ENCODE peak calls at places on chromosomes 13 and 19, in eight cellular contexts. A is CD4-positive, alpha-beta memory T cell; E is SW 1271; P is caudate nucleus; B is stimulated activated CD4-positive, alpha-beta T cell treated with anti-CD3 and anti-CD28 coated beads, TNF-alpha, amount 100 ng/mL, for 1 hour; S is activated naive CD4-positive, alpha-beta T cell treated with anti-CD3 and anti-CD28 coated beads, Interleukin-2, amount 50 U/mL, for 16 hours; T is astrocyte of the hippocampus; Q is GM12891. M is an unnamed sample.
A peak's percentile ranks its signal among the peaks of the same experiment; 100 is the strongest.

GRCh38 chr19:6047741-6048231 is 62.5 kb downstream of the RFX2 start:
- DNase-seq in A (no peak), E (no peak), P (no peak), B (no peak), S (no peak), T (peak; percentile 73), Q (no peak), M (peak; percentile 71)

GRCh38 chr19:39913682-39914333 is 20.6 kb downstream of the FCGBP start:
- DNase-seq in A (no peak), E (no peak), P (no peak), B (no peak), S (no peak), T (no peak), Q (no peak), M (peak; percentile 3)

GRCh38 chr13:21987793-21988192 is 316.9 kb downstream of the FGF9 start:
- DNase-seq in A (no peak), E (no peak), P (no peak), B (no peak), S (no peak), T (no peak), Q (no peak), M (no peak)

GRCh38 chr13:36323408-36323807 is 22.8 kb downstream of the SPART start:
- DNase-seq in A (no peak), E (no peak), P (no peak), B (no peak), S (no peak), T (no peak), Q (no peak), M (no peak)

GRCh38 chr19:48182434-48182833 is 12.0 kb downstream of the ZSWIM9 start:
- DNase-seq in A (peak; percentile 37), E (no peak), P (no peak), B (no peak), S (no peak), T (no peak), Q (no peak), M (no peak)

GRCh38 chr19:2426661-2427322 is 594 bp downstream of the TIMM13 start:
- DNase-seq in A (no peak), E (no peak), P (no peak), B (peak; percentile 40), S (peak; percentile 56), T (peak; percentile 57), Q (peak; percentile 80), M (peak; percentile 65)

GRCh38 chr19:16659464-16659831 is 496 bp downstream of the SMIM7 start:
- DNase-seq in A (peak; percentile 43), E (no peak), P (no peak), B (peak; percentile 2), S (no peak), T (no peak), Q (no peak), M (no peak)

GRCh38 chr13:26872444-26873173 is 112.0 kb upstream of the GPR12 start:
- DNase-seq in A (no peak), E (no peak), P (peak; percentile 33), B (peak; percentile 12), S (no peak), T (peak; percentile 27), Q (no peak), M (peak; percentile 77)

GRCh38 chr19:5093297-5093858 is 124.5 kb downstream of the KDM4B start:
- DNase-seq in A (no peak), E (no peak), P (peak; percentile 28), B (no peak), S (no peak), T (peak; percentile 35), Q (no peak), M (no peak)

GRCh38 chr19:47111081-47111589 is 2.4 kb downstream of the ZC3H4 start:
- DNase-seq in A (peak; percentile 70), E (no peak), P (no peak), B (peak; percentile 43), S (peak; percentile 50), T (peak; percentile 39), Q (no peak), M (no peak)

GRCh38 chr13:114319441-114319871 is 5.2 kb downstream of the CHAMP1 start:
- DNase-seq in A (no peak), E (no peak), P (no peak), B (no peak), S (no peak), T (peak; percentile 53), Q (no peak), M (no peak)

GRCh38 chr19:33299061-33299665 is 3.2 kb downstream of the CEBPA start:
- DNase-seq in A (no peak), E (no peak), P (no peak), B (no peak), S (no peak), T (no peak), Q (no peak), M (no peak)

GRCh38 chr13:35005051-35005450 is 63.0 kb downstream of the NBEA start:
- DNase-seq in A (no peak), E (no peak), P (no peak), B (no peak), S (no peak), T (no peak), Q (no peak), M (no peak)

GRCh38 chr13:111210945-111211469 is 95.9 kb downstream of the ARHGEF7 start:
- DNase-seq in A (no peak), E (no peak), P (no peak), B (no peak), S (no peak), T (peak; percentile 23), Q (no peak), M (no peak)

GRCh38 chr13:98500963-98501421 is 75.9 kb downstream of the STK24 start:
- DNase-seq in A (no peak), E (no peak), P (no peak), B (no peak), S (no peak), T (no peak), Q (peak; percentile 48), M (no peak)

GRCh38 chr19:52226652-52227051 is 36.8 kb downstream of the PPP2R1A start:
- DNase-seq in A (no peak), E (no peak), P (no peak), B (no peak), S (no peak), T (no peak), Q (no peak), M (no peak)

GRCh38 chr19:14003279-14004051 is 2.7 kb downstream of the RFX1 start:
- DNase-seq in A (no peak), E (no peak), P (no peak), B (no peak), S (no peak), T (no peak), Q (no peak), M (no peak)

GRCh38 chr19:9494096-9494495 is 4.3 kb downstream of the ZNF560 start:
- DNase-seq in A (no peak), E (no peak), P (no peak), B (no peak), S (no peak), T (no peak), Q (no peak), M (no peak)

GRCh38 chr19:47661571-47661970 is 51.7 kb upstream of the EHD2 start:
- DNase-seq in A (no peak), E (no peak), P (no peak), B (no peak), S (no peak), T (no peak), Q (no peak), M (no peak)

GRCh38 chr19:3518669-3519068 is 12.6 kb downstream of the FZR1 start:
- DNase-seq in A (no peak), E (no peak), P (no peak), B (no peak), S (no peak), T (no peak), Q (no peak), M (no peak)

GRCh38 chr19:49056101-49056901 is 1.2 kb downstream of the CGB7 start:
- DNase-seq in A (peak; percentile 52), E (peak; percentile 19), P (no peak), B (peak; percentile 39), S (peak; percentile 56), T (peak; percentile 84), Q (peak; percentile 84), M (peak; percentile 74)

GRCh38 chr19:43618921-43619261 is 538 bp downstream of the ZNF428 start:
- DNase-seq in A (peak; percentile 46), E (peak; percentile 54), P (no peak), B (peak; percentile 25), S (peak; percentile 57), T (no peak), Q (peak; percentile 68), M (peak; percentile 65)

M was measured in hepatocyte.